ENCODE peak calls at places on chromosomes 13 and 19, in four cellular contexts. T, A, D and I are unnamed samples.

GRCh38 chr13:70723732-70724131 is 615.5 kb upstream of the KLHL1 start:
- DNase-seq in T (no peak), A (peak), D (no peak), I (no peak)

GRCh38 chr19:35276706-35277281 is 5.5 kb upstream of the HAMP start:
- DNase-seq in T (no peak), A (no peak), D (no peak), I (no peak)

GRCh38 chr19:9013988-9014387 is 3.8 kb upstream of the MUC16 start:
- DNase-seq in T (no peak), A (no peak), D (no peak), I (no peak)

GRCh38 chr13:40102854-40103253 is 447.4 kb downstream of the COG6 start:
- DNase-seq in T (no peak), A (peak), D (no peak), I (no peak)

GRCh38 chr13:22903925-22904324 is 276.9 kb upstream of the SGCG start:
- DNase-seq in T (no peak), A (no peak), D (no peak), I (no peak)

GRCh38 chr13:43874512-43875092 is 4.9 kb downstream of the CCDC122 start:
- DNase-seq in T (peak), A (no peak), D (no peak), I (no peak)

GRCh38 chr13:41060723-41061074 is 610 bp upstream of the WBP4 start:
- DNase-seq in T (peak), A (peak), D (peak), I (peak)

GRCh38 chr13:75404721-75405120 is 77.2 kb downstream of the TBC1D4 start:
- DNase-seq in T (no peak), A (no peak), D (no peak), I (no peak)

GRCh38 chr13:111951982-111952565 is 114.9 kb upstream of the SOX1 start:
- DNase-seq in T (no peak), A (no peak), D (no peak), I (no peak)

GRCh38 chr13:67183151-67183550 is 47.0 kb downstream of the PCDH9 start:
- DNase-seq in T (no peak), A (no peak), D (no peak), I (no peak)

GRCh38 chr13:60758637-60759036 is 361.6 kb downstream of the TDRD3 start:
- DNase-seq in T (no peak), A (no peak), D (no peak), I (no peak)

GRCh38 chr13:97979556-97979955 is 26.1 kb downstream of the IPO5 start:
- DNase-seq in T (no peak), A (no peak), D (no peak), I (no peak)

GRCh38 chr19:6862673-6863078 is 24.7 kb upstream of the ADGRE1 start:
- DNase-seq in T (peak), A (peak), D (peak), I (peak)

GRCh38 chr13:75870397-75870801 is 234.3 kb downstream of the LMO7 start:
- DNase-seq in T (peak), A (no peak), D (no peak), I (no peak)

GRCh38 chr19:54364775-54365257 is at the start of gene LAIR1:
- DNase-seq in T (no peak), A (no peak), D (no peak), I (no peak)

GRCh38 chr13:56561327-56561726 is 579.4 kb upstream of the PRR20A start:
- DNase-seq in T (no peak), A (no peak), D (no peak), I (no peak)

GRCh38 chr13:101529419-101529818 is 76.9 kb downstream of the ITGBL1 start:
- DNase-seq in T (no peak), A (no peak), D (no peak), I (no peak)

GRCh38 chr19:2043864-2044708 is 7.0 kb downstream of the MKNK2 start:
- DNase-seq in T (peak), A (no peak), D (no peak), I (no peak)

GRCh38 chr13:43042410-43042921 is 19.1 kb downstream of the DNAJC15 start:
- DNase-seq in T (no peak), A (no peak), D (no peak), I (no peak)

GRCh38 chr19:43532571-43532961 is 422 bp upstream of the ZNF575 start:
- DNase-seq in T (no peak), A (no peak), D (no peak), I (peak)

GRCh38 chr19:3710265-3710812 is 2.2 kb downstream of the TJP3 start:
- DNase-seq in T (peak), A (peak), D (no peak), I (peak)

GRCh38 chr13:64087624-64088023 is 2672.0 kb upstream of the PCDH20 start:
- DNase-seq in T (no peak), A (no peak), D (no peak), I (no peak)

GRCh38 chr19:9608912-9609311 is 12.1 kb downstream of the ZNF561 start:
- DNase-seq in T (no peak), A (no peak), D (no peak), I (no peak)

GRCh38 chr13:104310861-104311260 is 1244.6 kb upstream of the SLC10A2 start:
- DNase-seq in T (no peak), A (no peak), D (no peak), I (no peak)

GRCh38 chr19:42563352-42564210 is 31.1 kb downstream of the CEACAM8 start:
- DNase-seq in T (peak), A (peak), D (no peak), I (peak)

GRCh38 chr13:82681535-82681934 is 1200.7 kb downstream of the SLITRK1 start:
- DNase-seq in T (no peak), A (no peak), D (no peak), I (peak)

GRCh38 chr19:2770055-2771013 is 12.7 kb downstream of the SGTA start:
- DNase-seq in T (no peak), A (no peak), D (no peak), I (no peak)

GRCh38 chr19:3625996-3626472 is 556 bp downstream of the CACTIN start:
- DNase-seq in T (peak), A (no peak), D (no peak), I (no peak)

GRCh38 chr13:99356216-99357089 is 49.3 kb upstream of the GPR183 start:
- DNase-seq in T (no peak), A (no peak), D (peak), I (no peak)

GRCh38 chr19:56321981-56322558 is 7.4 kb upstream of the ZSCAN5A start:
- DNase-seq in T (no peak), A (no peak), D (no peak), I (no peak)

GRCh38 chr13:21936674-21937073 is 265.8 kb downstream of the FGF9 start:
- DNase-seq in T (no peak), A (no peak), D (no peak), I (no peak)

DNA sequence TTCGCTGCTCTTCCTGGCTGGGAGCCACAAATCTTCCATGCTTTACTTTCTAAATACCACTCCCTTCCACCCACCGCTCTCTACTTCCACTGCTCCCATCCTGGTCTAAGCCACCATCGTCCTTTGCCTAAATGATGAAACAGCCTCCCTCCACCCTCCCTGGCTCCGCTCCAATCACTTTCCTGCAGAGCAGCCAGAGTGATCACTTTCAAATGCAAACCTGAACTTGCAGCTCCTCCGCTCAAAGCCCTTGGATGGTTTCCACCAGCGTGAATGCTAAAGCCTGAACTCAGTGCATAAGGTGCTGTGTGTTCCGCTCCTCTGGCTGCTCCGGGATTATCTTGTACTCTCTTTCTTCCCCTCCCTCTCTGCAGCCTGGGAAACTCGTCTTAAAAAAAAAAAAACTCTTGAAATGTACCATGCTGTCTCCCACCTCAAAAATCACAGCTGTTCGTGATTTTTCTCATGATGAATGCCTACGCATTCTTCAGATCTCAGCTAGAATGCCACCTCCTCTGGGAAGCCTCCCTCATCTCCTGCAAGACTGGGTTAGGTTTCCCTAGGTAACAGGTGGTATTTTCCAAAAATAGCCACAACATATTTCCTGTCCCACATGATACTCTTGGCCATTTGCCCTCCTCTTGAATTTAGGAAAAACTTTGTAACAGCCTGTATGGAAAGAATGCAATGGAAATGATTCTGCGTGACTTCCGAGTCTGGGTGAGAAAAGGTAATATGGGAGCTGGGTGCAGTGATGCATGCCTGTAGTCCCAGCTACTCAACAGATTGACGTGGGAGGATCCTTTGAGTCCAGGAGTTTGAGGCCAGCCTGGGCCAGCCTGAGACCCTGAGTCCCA is 3.7 kb upstream of the SIN3B start:
- DNase-seq in T (no peak), A (no peak), D (no peak), I (peak)
- TF ChIP-seq ESRRA in T (no peak), A (no peak), D (no peak), I (no peak)

DNA sequence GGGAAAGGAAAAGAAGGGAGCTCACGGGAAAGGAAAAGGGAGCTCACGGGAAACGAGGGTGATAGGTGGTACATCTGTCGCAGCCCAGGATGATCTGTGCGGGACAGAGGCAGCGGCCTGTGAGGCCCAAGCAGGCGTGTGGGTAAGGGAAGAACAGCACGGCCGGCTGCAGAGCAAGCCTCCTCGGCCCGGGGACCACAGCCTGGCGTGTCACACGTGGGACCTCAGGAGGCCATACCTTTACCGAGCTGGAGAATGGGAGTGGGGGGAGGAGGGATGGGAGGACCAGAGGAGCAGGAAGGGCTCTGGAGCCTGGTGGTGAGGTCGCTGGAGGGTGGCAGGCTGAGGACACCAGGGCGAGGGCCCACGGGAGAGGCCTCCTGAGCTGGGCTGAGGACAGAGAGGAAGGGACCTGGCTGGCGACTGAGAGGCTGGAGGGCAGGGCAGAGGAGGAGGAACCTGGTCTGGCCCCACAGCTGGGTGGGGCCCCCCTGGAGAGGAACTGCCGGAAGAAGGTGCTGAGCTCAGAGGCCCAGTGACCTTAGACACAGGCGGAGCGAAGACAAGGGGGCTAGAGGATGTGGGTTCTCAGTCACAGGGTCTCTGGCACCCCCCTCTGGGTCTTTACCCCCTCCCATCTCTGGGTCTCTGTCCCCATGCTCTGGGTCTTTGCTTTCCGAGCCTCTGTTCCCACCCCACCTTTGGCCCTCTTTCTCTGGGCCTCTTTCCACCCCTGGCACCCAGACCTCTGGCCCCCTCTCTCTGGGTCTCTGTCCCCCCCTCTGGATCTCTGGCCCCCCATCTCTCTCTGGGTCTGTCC is 2.9 kb upstream of the FTL start:
- DNase-seq in T (peak), A (peak), D (no peak), I (no peak)
- TF ChIP-seq CREB1 in T (no peak), A (no peak), D (no peak), I (no peak)

DNA sequence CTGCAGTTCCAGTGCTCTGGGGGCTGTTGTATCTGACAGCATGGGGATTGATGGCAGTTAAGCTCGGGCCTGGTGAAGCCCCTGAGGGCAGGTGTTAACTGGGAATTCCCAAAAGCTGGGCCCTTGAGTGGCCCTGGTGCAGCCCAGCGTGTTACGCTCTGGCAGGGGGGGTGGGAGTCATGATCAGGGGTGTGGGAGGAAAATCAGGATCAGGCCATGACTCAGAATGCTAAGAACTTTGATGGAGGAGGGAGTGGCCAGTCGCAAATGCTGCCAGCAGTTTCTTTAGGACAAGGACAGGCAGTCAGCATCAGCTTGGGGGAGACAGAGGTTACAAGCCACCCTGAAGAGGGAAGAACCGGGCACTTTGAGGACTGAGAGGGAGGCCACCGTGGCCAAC is 19.6 kb downstream of the AP2A1 start:
- DNase-seq in T (peak), A (no peak), D (no peak), I (no peak)
- TF ChIP-seq SP1 in T (no peak), A (no peak), D (no peak), I (no peak)

GRCh38 chr13:100428966-100429365 is 159.6 kb downstream of the GGACT start:
- DNase-seq in T (no peak), A (no peak), D (no peak), I (no peak)

GRCh38 chr13:100423375-100423774 is 165.2 kb downstream of the GGACT start:
- DNase-seq in T (no peak), A (no peak), D (no peak), I (no peak)
- TF ChIP-seq ESRRA in T (no peak), A (no peak), D (no peak), I (no peak)

GRCh38 chr19:28466107-28467045 is 746.6 kb downstream of the UQCRFS1 start:
- DNase-seq in T (peak), A (peak), D (no peak), I (peak)

GRCh38 chr19:28472111-28472510 is 740.8 kb downstream of the UQCRFS1 start:
- DNase-seq in T (no peak), A (no peak), D (no peak), I (no peak)

GRCh38 chr19:28469544-28469943 is 743.4 kb downstream of the UQCRFS1 start:
- DNase-seq in T (no peak), A (no peak), D (no peak), I (no peak)

GRCh38 chr19:28465317-28466086 is 747.4 kb downstream of the UQCRFS1 start:
- DNase-seq in T (no peak), A (no peak), D (no peak), I (no peak)

DNA sequence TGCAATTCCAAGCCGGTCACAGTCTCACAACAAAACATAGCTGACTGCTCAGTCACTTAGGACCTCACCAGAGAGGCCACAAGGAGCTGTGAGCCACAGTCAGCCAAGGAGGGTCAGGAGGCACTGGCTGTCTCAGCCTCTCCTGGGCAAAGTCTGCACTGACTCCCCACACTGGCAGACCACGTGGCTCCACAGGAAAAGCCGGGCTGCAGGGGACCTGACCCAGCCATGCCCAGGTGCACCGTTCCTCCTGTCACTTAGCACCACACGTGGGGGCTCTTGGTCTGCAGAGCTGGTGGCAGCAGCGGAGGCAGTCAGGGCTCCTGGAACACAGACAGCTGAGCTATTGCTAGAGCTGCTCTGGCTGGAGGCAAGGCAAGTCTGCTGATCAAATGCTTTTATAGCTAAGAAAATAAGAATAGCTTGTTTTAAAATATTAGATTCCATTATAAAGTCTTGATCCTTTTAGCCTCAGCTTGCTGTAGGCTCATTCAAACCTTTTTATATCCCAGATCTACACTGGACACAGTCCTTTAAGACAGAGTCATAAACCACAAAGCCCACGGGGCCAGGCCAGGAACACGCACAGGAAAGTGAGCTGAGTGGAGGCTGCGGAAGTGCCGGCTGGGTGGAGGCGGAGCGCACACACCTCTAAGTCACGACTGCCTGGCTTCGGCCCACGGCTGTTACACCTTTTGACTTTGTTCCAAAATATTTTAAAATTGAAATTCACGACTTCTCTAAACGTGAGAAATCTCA is 744.1 kb downstream of the UQCRFS1 start:
- DNase-seq in T (no peak), A (no peak), D (no peak), I (peak)
- TF ChIP-seq CREB1 in T (no peak), A (no peak), D (no peak), I (no peak)

GRCh38 chr19:33050110-33050509 is 14.6 kb downstream of the RHPN2 start:
- DNase-seq in T (no peak), A (no peak), D (no peak), I (no peak)

GRCh38 chr19:33054623-33055022 is 10.1 kb downstream of the RHPN2 start:
- DNase-seq in T (no peak), A (no peak), D (no peak), I (no peak)

GRCh38 chr19:33060586-33060985 is 4.1 kb downstream of the RHPN2 start:
- DNase-seq in T (no peak), A (no peak), D (no peak), I (no peak)

GRCh38 chr19:33052352-33052972 is 12.2 kb downstream of the RHPN2 start:
- DNase-seq in T (no peak), A (peak), D (no peak), I (no peak)

GRCh38 chr19:33055718-33056117 is 9.0 kb downstream of the RHPN2 start:
- DNase-seq in T (no peak), A (no peak), D (no peak), I (no peak)
- TF ChIP-seq SP1 in T (no peak), A (no peak), D (no peak), I (no peak)

DNA sequence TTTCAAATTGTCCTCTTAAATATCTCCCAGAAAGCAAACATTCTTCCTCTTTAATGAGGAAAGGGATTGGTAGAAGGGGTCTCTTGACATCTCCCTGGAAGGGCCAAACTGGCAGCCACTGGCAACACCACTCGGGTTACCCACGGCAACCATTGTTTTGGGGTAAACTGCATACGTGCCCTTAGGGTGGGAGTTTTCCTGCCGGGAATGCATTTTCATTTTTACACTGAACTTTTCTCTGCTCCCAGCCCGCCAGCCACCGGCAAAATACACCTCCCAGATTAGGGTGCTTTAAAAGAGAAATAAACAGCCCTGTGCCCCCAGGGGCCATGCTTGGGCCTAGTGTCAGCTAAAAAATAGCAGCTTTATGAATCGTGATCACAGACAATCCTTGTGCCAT is 38.4 kb downstream of the C13orf46 start:
- DNase-seq in T (no peak), A (no peak), D (no peak), I (peak)
- TF ChIP-seq ESRRA in T (no peak), A (no peak), D (no peak), I (no peak)

GRCh38 chr13:46166947-46167610 is 14.9 kb downstream of the LCP1 start:
- DNase-seq in T (no peak), A (no peak), D (no peak), I (no peak)

GRCh38 chr13:46170687-46171086 is 11.3 kb downstream of the LCP1 start:
- DNase-seq in T (no peak), A (peak), D (no peak), I (no peak)

GRCh38 chr13:46170268-46170667 is 11.7 kb downstream of the LCP1 start:
- DNase-seq in T (no peak), A (no peak), D (no peak), I (no peak)

GRCh38 chr13:46168341-46168740 is 13.6 kb downstream of the LCP1 start:
- DNase-seq in T (no peak), A (no peak), D (no peak), I (no peak)

DNA sequence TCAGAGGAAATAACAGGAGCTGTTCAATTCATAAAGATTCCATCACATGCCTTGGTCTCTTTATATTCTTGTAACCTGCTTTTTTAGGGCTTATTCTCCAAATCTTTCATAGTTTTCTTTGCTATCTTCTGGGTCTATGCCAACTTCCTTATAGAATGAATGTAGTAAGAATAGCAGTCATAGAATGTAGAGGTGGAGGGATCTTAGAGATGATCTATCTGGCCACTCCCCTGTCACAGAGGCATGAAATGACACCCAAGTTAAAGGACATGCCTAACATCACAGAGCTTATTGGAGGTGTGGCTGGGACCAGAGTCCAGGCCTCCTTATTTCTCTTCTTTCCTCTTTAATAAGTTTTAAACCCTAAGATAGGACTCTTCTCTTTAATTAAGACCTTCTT is 13.2 kb downstream of the LCP1 start:
- DNase-seq in T (no peak), A (no peak), D (no peak), I (no peak)
- TF ChIP-seq CREB1 in T (no peak), A (no peak), D (no peak), I (no peak)